ENCODE peak calls at places on chromosomes 2 and 18, in seven cellular contexts. A is activated T-cell treated with anti-CD3 and anti-CD28 coated beads, Interleukin-2, amount 50 U/mL, for 24 hours; Q is stimulated activated CD4-positive, alpha-beta T cell treated with anti-CD3 and anti-CD28 coated beads, Interleukin-4, amount 100 ng/mL, for 48 hours; U is caudate nucleus; G is LoVo; E is AG04449; H is fibroblast of lung. X is an unnamed sample.

GRCh38 chr2:144642106-144642505 is 122.2 kb upstream of the ZEB2 start:
- DNase-seq in E (no peak), U (no peak), Q (no peak), H (no peak), A (no peak), G (no peak), X (no peak)

GRCh38 chr18:77709107-77709506 is 459.5 kb downstream of the GALR1 start:
- DNase-seq in Q (no peak), G (no peak), E (no peak), H (no peak), A (no peak), U (no peak), X (no peak)

GRCh38 chr2:204452464-204453023 is 92.7 kb upstream of the PARD3B start:
- DNase-seq in A (no peak), G (peak; percentile 86), U (no peak), Q (no peak), H (peak; percentile 99), E (peak; percentile 98), X (no peak)

GRCh38 chr2:126994340-126994777 is 95.7 kb downstream of the TEX51 start:
- DNase-seq in H (no peak), A (no peak), Q (no peak), E (no peak), G (no peak), U (no peak), X (no peak)

GRCh38 chr2:199186226-199186864 is 271.4 kb downstream of the SATB2 start:
- DNase-seq in A (no peak), E (no peak), H (no peak), U (no peak), Q (no peak), G (no peak), X (no peak)

GRCh38 chr2:239990966-239991365 is 34.2 kb downstream of the NDUFA10 start:
- DNase-seq in A (no peak), U (no peak), E (no peak), G (no peak), Q (no peak), H (no peak), X (no peak)

GRCh38 chr18:59228361-59228760 is 8.4 kb downstream of the GRP start:
- DNase-seq in A (no peak), Q (no peak), U (no peak), E (peak; percentile 55), G (no peak), H (no peak), X (no peak)

GRCh38 chr2:181953773-181954537 is 31.7 kb upstream of the PPP1R1C start:
- DNase-seq in Q (peak; percentile 45), H (peak; percentile 66), U (no peak), G (peak; percentile 76), A (peak; percentile 65), E (no peak), X (peak; percentile 19)

GRCh38 chr2:86221066-86221684 is 21.9 kb downstream of the MRPL35 start:
- DNase-seq in A (peak; percentile 57), U (no peak), E (no peak), G (peak; percentile 31), Q (peak; percentile 54), H (peak; percentile 43), X (no peak)

GRCh38 chr2:55223958-55224760 is 7.9 kb downstream of the CLHC1 start:
- DNase-seq in Q (no peak), U (no peak), G (no peak), H (no peak), A (no peak), E (no peak), X (no peak)

GRCh38 chr2:142813830-142814829 is 63.3 kb upstream of the KYNU start:
- DNase-seq in E (no peak), G (no peak), U (no peak), H (no peak), Q (no peak), A (no peak), X (no peak)

X was measured in putamen.